ENCODE peak calls at places on chromosome 1, in seven cellular contexts. K, R, S, T, B, G and Z are unnamed samples.

GRCh38 chr1:15803380-15803779 is 4.1 kb downstream of the UQCRHL start:
- DNase-seq in K (peak), R (no peak), S (no peak), T (peak), B (no peak), G (peak), Z (no peak)

GRCh38 chr1:153389978-153390879 is 644 bp downstream of the S100A8 start:
- DNase-seq in K (no peak), R (no peak), S (no peak), T (no peak), B (no peak), G (no peak), Z (no peak)

GRCh38 chr1:226736001-226736907 is 2.8 kb downstream of the ITPKB start:
- DNase-seq in K (no peak), R (no peak), S (no peak), T (no peak), B (no peak), G (no peak), Z (no peak)

GRCh38 chr1:71414229-71414628 is 333.4 kb upstream of the ZRANB2 start:
- DNase-seq in K (no peak), R (peak), S (no peak), T (no peak), B (no peak), G (no peak), Z (no peak)

GRCh38 chr1:18010408-18010807 is 97.2 kb upstream of the IGSF21 start:
- DNase-seq in K (no peak), R (no peak), S (no peak), T (no peak), B (no peak), G (no peak), Z (no peak)

GRCh38 chr1:165365344-165365743 is 8.8 kb upstream of the LMX1A start:
- DNase-seq in K (no peak), R (no peak), S (no peak), T (peak), B (no peak), G (no peak), Z (no peak)

GRCh38 chr1:47434051-47434842 is 3.6 kb upstream of the FOXD2 start:
- DNase-seq in K (peak), R (no peak), S (peak), T (peak), B (no peak), G (no peak), Z (no peak)

GRCh38 chr1:9549955-9550546 is 10.8 kb downstream of the SLC25A33 start:
- DNase-seq in K (no peak), R (no peak), S (no peak), T (no peak), B (no peak), G (no peak), Z (no peak)

GRCh38 chr1:115544131-115544530 is 97.6 kb upstream of the VANGL1 start:
- DNase-seq in K (no peak), R (no peak), S (no peak), T (no peak), B (no peak), G (no peak), Z (no peak)

GRCh38 chr1:233652536-233652935 is 38.6 kb downstream of the KCNK1 start:
- DNase-seq in K (no peak), R (no peak), S (no peak), T (no peak), B (no peak), G (no peak), Z (no peak)

GRCh38 chr1:243850013-243850367 is at the start of gene AKT3:
- DNase-seq in K (peak), R (no peak), S (peak), T (no peak), B (no peak), G (no peak), Z (no peak)

GRCh38 chr1:21494196-21494595 is 15.0 kb upstream of the ALPL start:
- DNase-seq in K (no peak), R (no peak), S (no peak), T (no peak), B (no peak), G (no peak), Z (no peak)

GRCh38 chr1:218633238-218633948 is 288.3 kb downstream of the TGFB2 start:
- DNase-seq in K (no peak), R (no peak), S (no peak), T (no peak), B (no peak), G (no peak), Z (no peak)

GRCh38 chr1:223114871-223115270 is 28.2 kb downstream of the TLR5 start:
- DNase-seq in K (peak), R (no peak), S (no peak), T (no peak), B (no peak), G (no peak), Z (no peak)

GRCh38 chr1:38992450-38993111 is 1.5 kb downstream of the AKIRIN1 start:
- DNase-seq in K (no peak), R (no peak), S (no peak), T (no peak), B (no peak), G (no peak), Z (no peak)

GRCh38 chr1:209567788-209568187 is 15.7 kb upstream of the CAMK1G start:
- DNase-seq in K (no peak), R (no peak), S (no peak), T (peak), B (no peak), G (no peak), Z (no peak)

GRCh38 chr1:227898502-227899140 is 49.1 kb downstream of the WNT9A start:
- DNase-seq in K (no peak), R (no peak), S (no peak), T (no peak), B (no peak), G (peak), Z (no peak)

GRCh38 chr1:9671377-9672140 is 20.0 kb downstream of the PIK3CD start:
- DNase-seq in K (no peak), R (no peak), S (no peak), T (peak), B (no peak), G (no peak), Z (no peak)

GRCh38 chr1:208766812-208767211 is 522.6 kb upstream of the PLXNA2 start:
- DNase-seq in K (no peak), R (no peak), S (no peak), T (no peak), B (no peak), G (no peak), Z (no peak)

GRCh38 chr1:179825798-179826460 is 51.7 kb downstream of the TOR1AIP2 start:
- DNase-seq in K (no peak), R (no peak), S (no peak), T (no peak), B (no peak), G (no peak), Z (no peak)

GRCh38 chr1:3772027-3772714 is 378 bp upstream of the SMIM1 start:
- DNase-seq in K (peak), R (peak), S (peak), T (peak), B (peak), G (peak), Z (no peak)

GRCh38 chr1:174953657-174954435 is 45.9 kb upstream of the CACYBP start:
- DNase-seq in K (peak), R (no peak), S (no peak), T (no peak), B (no peak), G (no peak), Z (peak)

GRCh38 chr1:96492236-96492635 is 229.3 kb upstream of the PTBP2 start:
- DNase-seq in K (no peak), R (no peak), S (no peak), T (no peak), B (no peak), G (peak), Z (no peak)

GRCh38 chr1:17081439-17081838 is 27.6 kb upstream of the SDHB start:
- DNase-seq in K (no peak), R (no peak), S (peak), T (no peak), B (no peak), G (no peak), Z (no peak)

GRCh38 chr1:201279313-201279712 is 4.0 kb upstream of the PKP1 start:
- DNase-seq in K (no peak), R (no peak), S (no peak), T (no peak), B (no peak), G (no peak), Z (no peak)

GRCh38 chr1:46520063-46520911 is 30.7 kb downstream of the DMBX1 start:
- DNase-seq in K (no peak), R (no peak), S (no peak), T (peak), B (no peak), G (peak), Z (no peak)

GRCh38 chr1:94120983-94121382 is at the start of gene ABCA4:
- DNase-seq in K (no peak), R (no peak), S (no peak), T (no peak), B (no peak), G (peak), Z (no peak)

GRCh38 chr1:232988572-232989040 is 38.2 kb downstream of the NTPCR start:
- DNase-seq in K (no peak), R (no peak), S (no peak), T (peak), B (no peak), G (no peak), Z (no peak)

GRCh38 chr1:66938618-66939017 is 13.8 kb downstream of the MIER1 start:
- DNase-seq in K (no peak), R (no peak), S (no peak), T (no peak), B (no peak), G (no peak), Z (no peak)

GRCh38 chr1:243896313-243896712 is 46.3 kb upstream of the AKT3 start:
- DNase-seq in K (no peak), R (no peak), S (no peak), T (no peak), B (no peak), G (no peak), Z (no peak)

GRCh38 chr1:160781129-160781808 is 14.7 kb upstream of the LY9 start:
- DNase-seq in K (no peak), R (no peak), S (peak), T (peak), B (no peak), G (no peak), Z (no peak)

GRCh38 chr1:1954831-1955441 is 35.9 kb upstream of the TMEM52 start:
- DNase-seq in K (no peak), R (no peak), S (no peak), T (no peak), B (peak), G (peak), Z (no peak)

GRCh38 chr1:178174539-178174938 is 80.6 kb downstream of the RASAL2 start:
- DNase-seq in K (no peak), R (no peak), S (no peak), T (no peak), B (no peak), G (no peak), Z (no peak)

GRCh38 chr1:12546771-12547585 is 71.0 kb downstream of the DHRS3 start:
- DNase-seq in K (no peak), R (no peak), S (no peak), T (no peak), B (no peak), G (no peak), Z (no peak)

GRCh38 chr1:12610305-12610935 is 7.6 kb downstream of the DHRS3 start:
- DNase-seq in K (no peak), R (no peak), S (no peak), T (peak), B (no peak), G (no peak), Z (no peak)

GRCh38 chr1:156478250-156478627 is 22.3 kb downstream of the MEF2D start:
- DNase-seq in K (no peak), R (no peak), S (no peak), T (no peak), B (no peak), G (no peak), Z (no peak)

GRCh38 chr1:115052454-115053083 is 22.9 kb downstream of the TSHB start:
- DNase-seq in K (peak), R (peak), S (peak), T (peak), B (peak), G (peak), Z (no peak)

GRCh38 chr1:209207701-209208286 is 375.7 kb upstream of the CAMK1G start:
- DNase-seq in K (peak), R (no peak), S (peak), T (peak), B (no peak), G (peak), Z (peak)